ENCODE peak calls at places on chromosomes 5 and 9, in nine cellular contexts. P is NCI-H510A treated with DMSO at 0.1 percent for 48 hours, Z is iPS-NIHi11, Q is neural crest cell, T is SK-MEL-5, F is NCI-H2081, G is HuH-7.5, U is BJ, R is iPS DF 6.9. W is an unnamed sample.

GRCh38 chr5:152397581-152397980 is 7.5 kb downstream of the NMUR2 start:
- DNase-seq in P (no peak), Z (no peak), Q (no peak), T (no peak), F (no peak), G (no peak), U (no peak), R (no peak), W (no peak)

GRCh38 chr9:108160705-108161233 is 671.2 kb upstream of the KLF4 start:
- DNase-seq in P (no peak), Z (no peak), Q (no peak), T (no peak), F (no peak), G (no peak), U (no peak), R (no peak), W (no peak)

GRCh38 chr5:141695627-141696180 is 13.7 kb upstream of the ARAP3 start:
- DNase-seq in P (peak; percentile 16), Z (no peak), Q (no peak), T (peak; percentile 50), F (peak; percentile 42), G (no peak), U (no peak), R (no peak), W (no peak)

GRCh38 chr9:83238871-83239624 is 176.1 kb upstream of the RASEF start:
- DNase-seq in P (peak; percentile 81), Z (no peak), Q (no peak), T (peak; percentile 96), F (no peak), G (no peak), U (no peak), R (no peak), W (no peak)

GRCh38 chr9:15873573-15874177 is 320.8 kb downstream of the CCDC171 start:
- DNase-seq in P (peak; percentile 33), Z (peak; percentile 22), Q (no peak), T (peak; percentile 64), F (peak; percentile 71), G (no peak), U (no peak), R (peak; percentile 4), W (peak; percentile 11)

GRCh38 chr5:9325549-9325948 is 220.3 kb downstream of the SEMA5A start:
- DNase-seq in P (no peak), Z (no peak), Q (no peak), T (no peak), F (no peak), G (no peak), U (no peak), R (no peak), W (no peak)

GRCh38 chr9:100602302-100602930 is 24.5 kb downstream of the CAVIN4 start:
- DNase-seq in P (peak; percentile 86), Z (peak; percentile 47), Q (peak; percentile 45), T (peak; percentile 80), F (peak; percentile 72), G (no peak), U (no peak), R (peak; percentile 48), W (peak; percentile 62)

GRCh38 chr9:131875828-131876485 is 136.1 kb upstream of the RAPGEF1 start:
- DNase-seq in P (no peak), Z (no peak), Q (no peak), T (no peak), F (no peak), G (no peak), U (no peak), R (no peak), W (no peak)

GRCh38 chr5:125411163-125412050 is 665.0 kb upstream of the ZNF608 start:
- DNase-seq in P (no peak), Z (no peak), Q (no peak), T (no peak), F (peak; percentile 55), G (no peak), U (no peak), R (no peak), W (no peak)

GRCh38 chr5:168681556-168682183 is 102.5 kb upstream of the PANK3 start:
- DNase-seq in P (no peak), Z (no peak), Q (no peak), T (no peak), F (no peak), G (peak; percentile 35), U (no peak), R (no peak), W (no peak)

GRCh38 chr5:32984851-32985250 is 273.7 kb downstream of the NPR3 start:
- DNase-seq in P (no peak), Z (no peak), Q (no peak), T (no peak), F (no peak), G (no peak), U (no peak), R (no peak), W (no peak)

GRCh38 chr9:81690251-81690851 is 1.0 kb upstream of the TLE1 start:
- DNase-seq in P (peak; percentile 77), Z (peak; percentile 38), Q (peak; percentile 22), T (no peak), F (peak; percentile 61), G (peak; percentile 72), U (no peak), R (no peak), W (peak; percentile 70)

GRCh38 chr5:80810425-80810824 is 149.7 kb upstream of the RASGRF2 start:
- DNase-seq in P (no peak), Z (no peak), Q (no peak), T (no peak), F (no peak), G (no peak), U (no peak), R (no peak), W (no peak)

GRCh38 chr5:67561145-67561932 is 364.7 kb upstream of the CD180 start:
- DNase-seq in P (no peak), Z (no peak), Q (no peak), T (peak; percentile 27), F (no peak), G (peak; percentile 3), U (no peak), R (no peak), W (no peak)

GRCh38 chr5:14775857-14776256 is 95.7 kb downstream of the ANKH start:
- DNase-seq in P (peak; percentile 17), Z (no peak), Q (no peak), T (no peak), F (no peak), G (no peak), U (no peak), R (no peak), W (no peak)

GRCh38 chr5:58266402-58266801 is 193.5 kb downstream of the PLK2 start:
- DNase-seq in P (no peak), Z (no peak), Q (no peak), T (no peak), F (no peak), G (no peak), U (no peak), R (no peak), W (no peak)

GRCh38 chr9:8206720-8207119 is 407.1 kb upstream of the DMAC1 start:
- DNase-seq in P (no peak), Z (no peak), Q (no peak), T (no peak), F (no peak), G (no peak), U (no peak), R (no peak), W (no peak)

GRCh38 chr9:463455-464125 is 248.9 kb downstream of the DOCK8 start:
- DNase-seq in P (no peak), Z (no peak), Q (no peak), T (no peak), F (no peak), G (peak; percentile 22), U (no peak), R (no peak), W (no peak)

GRCh38 chr5:34838785-34839714 is at the start of gene TTC23L:
- DNase-seq in P (peak; percentile 99), Z (peak; percentile 97), Q (peak; percentile 79), T (peak; percentile 95), F (peak; percentile 99), G (peak; percentile 85), U (peak; percentile 16), R (peak; percentile 96), W (peak; percentile 93)

GRCh38 chr9:15426019-15426418 is 3.3 kb downstream of the SNAPC3 start:
- DNase-seq in P (no peak), Z (no peak), Q (no peak), T (no peak), F (no peak), G (no peak), U (no peak), R (no peak), W (no peak)